ENCODE peak calls at places on chromosomes 6 and 20, in ten cellular contexts. G is HCT116, W is ovary, H is uterus, B is IMR-90, Q is transverse colon, V is stomach, Y is A549, Z is NB4, F is body of pancreas. T is an unnamed sample.

GRCh38 chr6:111804627-111805235 is 68.5 kb downstream of the FYN start:
- DNase-seq in Y (no peak), Q (peak), Z (peak), G (no peak), B (peak), W (no peak), V (peak), F (peak), H (no peak), T (no peak)

GRCh38 chr6:105649192-105649591 is 246.3 kb upstream of the PREP start:
- DNase-seq in V (no peak), G (no peak), H (no peak), Y (no peak), Z (no peak), Q (no peak), F (no peak), W (no peak), B (no peak), T (no peak)

GRCh38 chr6:14444296-14444993 is 326.9 kb downstream of the CD83 start:
- DNase-seq in Z (no peak), W (no peak), G (no peak), F (no peak), H (no peak), Q (no peak), Y (no peak), V (no peak), B (no peak), T (no peak)

GRCh38 chr6:158377866-158378265 is 65.6 kb downstream of the TULP4 start:
- DNase-seq in W (no peak), F (no peak), H (no peak), Q (no peak), V (no peak), Z (no peak), B (peak), Y (no peak), G (no peak), T (no peak)

GRCh38 chr6:2596222-2596621 is 154.5 kb downstream of the MYLK4 start:
- DNase-seq in W (no peak), V (no peak), Y (no peak), G (no peak), Z (peak), Q (no peak), B (no peak), H (no peak), F (no peak), T (no peak)

GRCh38 chr6:55963301-55963700 is 87.9 kb upstream of the BMP5 start:
- DNase-seq in Z (peak), H (no peak), B (no peak), W (no peak), Q (no peak), G (peak), V (no peak), Y (no peak), F (no peak), T (no peak)

GRCh38 chr20:50425076-50425475 is 85.1 kb upstream of the PTPN1 start:
- DNase-seq in V (no peak), Z (peak), Y (peak), B (no peak), G (peak), W (no peak), H (no peak), Q (no peak), F (no peak), T (no peak)

GRCh38 chr6:153003294-153003645 is 761 bp upstream of the MTRF1L start:
- DNase-seq in Q (no peak), V (no peak), B (peak), F (no peak), G (no peak), W (no peak), H (no peak), Z (no peak), Y (no peak), T (no peak)

GRCh38 chr6:42013134-42013516 is 37.2 kb upstream of the TAF8 start:
- DNase-seq in Q (no peak), G (no peak), H (no peak), B (peak), Z (no peak), W (no peak), V (no peak), F (no peak), Y (no peak), T (no peak)

GRCh38 chr20:10665027-10665561 is 8.7 kb downstream of the JAG1 start:
- DNase-seq in H (no peak), Y (no peak), W (no peak), F (no peak), Q (no peak), Z (no peak), G (no peak), V (no peak), B (peak), T (no peak)

GRCh38 chr6:158718431-158719126 is 68.7 kb downstream of the SYTL3 start:
- DNase-seq in B (no peak), V (peak), Y (peak), Z (peak), F (peak), H (no peak), Q (peak), W (no peak), G (peak), T (peak)

GRCh38 chr6:81640891-81641290 is 111.6 kb downstream of the TENT5A start:
- DNase-seq in Q (no peak), G (no peak), B (no peak), W (no peak), Y (no peak), F (no peak), V (no peak), Z (no peak), H (no peak), T (no peak)
- TF ChIP-seq POLR2A in Q (no peak), G (no peak), B (no peak), W (no peak), Y (no peak), F (no peak), V (no peak), Z (no peak), H (no peak), T (no peak)

DNA sequence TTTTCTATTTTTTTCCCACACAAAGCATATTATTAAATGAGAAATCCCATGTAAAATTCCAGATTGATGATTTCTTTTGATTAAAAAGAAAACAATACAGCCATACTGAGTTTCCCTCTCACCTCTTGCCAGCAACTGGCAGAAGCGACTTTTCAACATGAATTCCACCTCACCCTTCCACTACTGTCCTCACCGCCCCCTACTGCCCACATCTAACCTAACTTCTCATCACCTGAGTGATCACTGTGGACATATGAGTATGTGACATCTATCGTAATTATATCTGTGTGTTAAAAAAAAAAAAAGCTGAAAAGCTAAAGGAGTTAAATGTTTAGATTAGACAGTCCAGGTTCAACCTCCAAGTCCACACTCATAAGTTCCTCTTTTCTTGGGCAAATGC is 528.6 kb downstream of the PRKN start:
- DNase-seq in G (no peak), B (no peak), Z (no peak), F (peak), Q (no peak), W (no peak), V (no peak), H (no peak), Y (no peak), T (no peak)
- TF ChIP-seq CTCF in G (peak), B (no peak), Z (no peak), F (peak), Q (no peak), W (no peak), V (no peak), H (no peak), Y (no peak), T (no peak)

GRCh38 chr6:143664171-143664570 is 13.6 kb upstream of the PHACTR2 start:
- DNase-seq in G (no peak), F (no peak), H (no peak), Z (no peak), W (no peak), Q (no peak), V (no peak), B (no peak), Y (no peak), T (no peak)
- TF ChIP-seq POLR2A in G (no peak), F (no peak), H (no peak), Z (no peak), W (no peak), Q (no peak), V (no peak), B (no peak), Y (no peak), T (no peak)

DNA sequence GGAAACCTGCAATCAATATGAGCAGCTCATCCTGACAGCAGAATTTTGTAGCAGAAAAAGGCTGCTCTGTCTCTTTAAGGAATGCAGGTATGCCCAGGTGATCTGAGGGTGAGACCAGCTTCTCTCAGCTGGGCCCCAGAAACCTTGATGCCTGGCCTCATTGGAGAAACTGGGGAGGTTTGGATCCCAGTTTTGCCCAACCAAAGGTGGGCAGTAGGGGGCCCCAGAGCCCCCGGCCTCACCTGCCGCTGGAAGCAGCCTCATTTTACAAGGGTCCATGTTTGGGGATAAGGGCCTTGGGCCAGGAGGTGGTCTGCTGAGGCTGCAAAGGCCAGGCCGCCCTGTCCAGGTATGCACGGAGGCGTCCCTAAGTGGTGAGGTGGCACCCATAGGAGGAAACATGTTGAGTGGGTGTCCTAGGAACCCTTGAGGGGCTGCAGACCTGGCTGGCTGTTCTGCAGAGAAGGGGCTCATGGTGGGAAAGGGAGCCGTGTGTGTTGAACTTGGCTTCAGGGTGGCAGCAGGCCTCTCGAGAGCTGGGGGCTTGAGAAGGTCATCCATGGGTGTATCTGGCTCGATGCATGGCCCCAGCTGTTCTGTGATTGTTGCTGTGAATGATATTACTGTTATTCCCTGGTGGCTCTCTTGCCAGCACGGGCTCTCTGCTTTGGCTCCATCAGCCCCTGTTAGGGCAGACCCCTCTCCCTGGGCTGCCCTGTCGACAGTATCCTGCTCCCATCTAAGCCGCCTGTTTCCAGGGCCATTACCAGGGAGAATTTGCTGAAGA is 208.4 kb downstream of the CDH4 start:
- DNase-seq in Z (no peak), G (no peak), F (no peak), V (no peak), B (no peak), H (no peak), Q (no peak), Y (no peak), W (no peak), T (no peak)
- TF ChIP-seq CTCF in Z (no peak), G (no peak), F (no peak), V (no peak), B (no peak), H (no peak), Q (no peak), Y (no peak), W (no peak), T (no peak)